ENCODE peak calls at places on chromosomes 12 and 14, in ten cellular contexts. Z, U, Y, D, S, X, I, N, G and Q are unnamed samples.

GRCh38 chr14:86999076-86999475 is 993.9 kb downstream of the GALC start:
- DNase-seq in I (no peak), U (no peak), D (no peak), G (no peak), S (no peak), Z (no peak), X (no peak), Y (no peak), N (no peak), Q (peak)

GRCh38 chr14:25508845-25509244 is 458.9 kb upstream of the STXBP6 start:
- DNase-seq in N (no peak), Y (no peak), Z (no peak), I (no peak), X (no peak), S (no peak), D (no peak), G (no peak), U (no peak), Q (no peak)

GRCh38 chr12:80268924-80269749 is 169.8 kb downstream of the OTOGL start:
- DNase-seq in S (peak), U (no peak), Y (no peak), X (peak), D (no peak), Z (no peak), I (no peak), G (peak), N (no peak), Q (peak)

GRCh38 chr12:120239776-120240494 is 25.6 kb downstream of the PXN start:
- DNase-seq in Y (no peak), X (no peak), I (no peak), U (no peak), S (no peak), D (no peak), Z (no peak), G (no peak), N (no peak), Q (no peak)

GRCh38 chr12:89370850-89371249 is 18.5 kb upstream of the DUSP6 start:
- DNase-seq in Y (no peak), N (no peak), D (no peak), S (peak), G (no peak), X (peak), I (no peak), U (no peak), Z (no peak), Q (peak)

GRCh38 chr14:32711103-32711680 is 227.5 kb upstream of the NPAS3 start:
- DNase-seq in Y (no peak), G (no peak), I (no peak), N (no peak), D (no peak), Z (peak), X (peak), S (peak), U (no peak), Q (no peak)

GRCh38 chr12:59600174-59600573 is 4.3 kb downstream of the SLC16A7 start:
- DNase-seq in N (no peak), U (no peak), S (no peak), X (peak), Y (no peak), G (no peak), Z (no peak), D (no peak), I (no peak), Q (no peak)

GRCh38 chr12:77299001-77299400 is 233.6 kb upstream of the E2F7 start:
- DNase-seq in U (no peak), G (no peak), X (no peak), D (no peak), Z (no peak), Y (no peak), I (no peak), N (no peak), S (peak), Q (peak)

GRCh38 chr12:88036368-88036965 is 7.3 kb upstream of the C12orf50 start:
- DNase-seq in S (peak), Y (no peak), I (no peak), Z (peak), G (no peak), D (no peak), U (no peak), N (no peak), X (peak), Q (no peak)

GRCh38 chr14:73463411-73463810 is 5.1 kb upstream of the NUMB start:
- DNase-seq in N (peak), I (no peak), X (peak), G (peak), Z (no peak), U (no peak), Y (peak), D (peak), S (peak), Q (peak)

GRCh38 chr12:56947633-56948535 is 9.5 kb downstream of the RDH16 start:
- DNase-seq in X (peak), S (peak), D (no peak), I (peak), G (no peak), U (no peak), Y (no peak), Z (peak), N (no peak), Q (no peak)

GRCh38 chr12:49547090-49547690 is 8.4 kb downstream of the KCNH3 start:
- DNase-seq in D (no peak), X (no peak), I (no peak), Z (no peak), G (no peak), U (no peak), S (no peak), N (no peak), Y (no peak), Q (no peak)

GRCh38 chr14:53011053-53011462 is 60.2 kb upstream of the FERMT2 start:
- DNase-seq in U (peak), Z (no peak), G (peak), X (peak), D (peak), S (peak), N (no peak), I (no peak), Y (peak), Q (peak)

GRCh38 chr12:6361834-6362233 is 13.5 kb downstream of the SCNN1A start:
- DNase-seq in X (peak), D (no peak), I (no peak), N (no peak), U (no peak), S (no peak), G (no peak), Z (no peak), Y (no peak), Q (no peak)

GRCh38 chr12:108833355-108833733 is 24.0 kb downstream of the SSH1 start:
- DNase-seq in Z (no peak), X (peak), G (peak), N (no peak), S (peak), D (peak), Y (no peak), U (no peak), I (no peak), Q (no peak)

GRCh38 chr12:46269429-46270241 is 792 bp upstream of the SLC38A1 start:
- DNase-seq in I (no peak), X (no peak), U (peak), S (peak), N (no peak), Y (no peak), Z (peak), G (no peak), D (no peak), Q (no peak)

GRCh38 chr14:66395300-66395699 is 90.9 kb upstream of the CCDC196 start:
- DNase-seq in U (no peak), D (no peak), I (no peak), Z (no peak), X (no peak), S (no peak), G (no peak), Y (no peak), N (no peak), Q (no peak)

GRCh38 chr12:3071107-3071506 is 6.1 kb upstream of the TSPAN9 start:
- DNase-seq in Z (no peak), D (no peak), I (no peak), X (no peak), N (no peak), U (no peak), Y (no peak), S (no peak), G (no peak), Q (no peak)

GRCh38 chr12:47860873-47861272 is 41.2 kb upstream of the HDAC7 start:
- DNase-seq in N (no peak), Z (no peak), D (no peak), Y (no peak), X (no peak), G (no peak), S (no peak), U (no peak), I (no peak), Q (no peak)

GRCh38 chr14:73467800-73468199 is 9.5 kb upstream of the NUMB start:
- DNase-seq in X (no peak), D (peak), Z (no peak), G (no peak), N (no peak), S (peak), Y (no peak), I (no peak), U (no peak), Q (no peak)

GRCh38 chr14:76919811-76920571 is 93.8 kb downstream of the LRRC74A start:
- DNase-seq in Y (peak), X (peak), G (no peak), S (peak), U (peak), D (no peak), N (no peak), Z (no peak), I (no peak), Q (peak)

GRCh38 chr14:52877628-52878027 is 73.2 kb downstream of the FERMT2 start:
- DNase-seq in I (no peak), S (peak), X (peak), D (no peak), G (no peak), Z (no peak), N (no peak), Y (no peak), U (no peak), Q (no peak)

GRCh38 chr12:126428769-126429168 is 1363.5 kb downstream of the AACS start:
- DNase-seq in Z (no peak), I (no peak), D (no peak), Y (no peak), N (no peak), S (no peak), G (no peak), U (no peak), X (no peak), Q (no peak)

GRCh38 chr12:90618606-90619005 is 336.4 kb downstream of the CCER1 start:
- DNase-seq in U (no peak), I (no peak), D (no peak), Z (no peak), G (no peak), Y (no peak), N (no peak), S (peak), X (peak), Q (no peak)

GRCh38 chr12:64995831-64996230 is 125.3 kb downstream of the WIF1 start:
- DNase-seq in S (peak), G (no peak), Y (no peak), U (no peak), X (no peak), N (no peak), Z (no peak), D (no peak), I (no peak), Q (no peak)

GRCh38 chr12:114901316-114901715 is 217.3 kb upstream of the TBX3 start:
- DNase-seq in N (no peak), U (no peak), X (no peak), D (no peak), G (no peak), I (no peak), S (no peak), Y (no peak), Z (no peak), Q (no peak)

GRCh38 chr14:52878946-52879345 is 71.9 kb downstream of the FERMT2 start:
- DNase-seq in S (no peak), U (no peak), X (no peak), Y (no peak), N (no peak), G (no peak), I (no peak), D (no peak), Z (no peak), Q (no peak)

GRCh38 chr14:31371651-31372050 is 48.7 kb downstream of the HEATR5A start:
- DNase-seq in X (no peak), G (no peak), U (no peak), Y (no peak), D (no peak), Z (no peak), S (peak), I (no peak), N (no peak), Q (no peak)

GRCh38 chr14:88233915-88234314 is 89.2 kb downstream of the KCNK10 start:
- DNase-seq in X (peak), D (no peak), Y (no peak), I (no peak), Z (peak), G (no peak), N (no peak), U (peak), S (peak), Q (peak)

GRCh38 chr12:21831671-21832357 is 57.3 kb upstream of the KCNJ8 start:
- DNase-seq in X (peak), G (no peak), S (peak), I (no peak), D (peak), Y (peak), N (no peak), U (peak), Z (no peak), Q (no peak)

GRCh38 chr14:101707285-101707842 is 54.1 kb upstream of the PPP2R5C start:
- DNase-seq in D (peak), Y (peak), I (no peak), N (no peak), G (peak), Z (peak), S (peak), X (peak), U (peak), Q (peak)

GRCh38 chr14:56117765-56118610 is at the start of gene PELI2:
- DNase-seq in X (peak), I (no peak), D (no peak), G (no peak), Z (peak), Y (peak), N (no peak), S (peak), U (peak), Q (no peak)

GRCh38 chr14:104284107-104284592 is 145.8 kb downstream of the KIF26A start:
- DNase-seq in D (no peak), Y (no peak), I (no peak), U (peak), N (no peak), Z (no peak), S (no peak), G (no peak), X (no peak), Q (no peak)

GRCh38 chr14:102929349-102930137 is 7.1 kb downstream of the AMN start:
- DNase-seq in S (no peak), G (no peak), X (no peak), I (no peak), D (no peak), N (no peak), U (no peak), Y (no peak), Z (no peak), Q (no peak)

GRCh38 chr12:66648336-66648735 is 30.5 kb downstream of the GRIP1 start:
- DNase-seq in G (no peak), S (peak), Z (no peak), U (no peak), Y (no peak), X (no peak), N (no peak), I (no peak), D (no peak), Q (no peak)

GRCh38 chr12:19234991-19235876 is 105.7 kb downstream of the PLEKHA5 start:
- DNase-seq in S (peak), X (peak), Y (no peak), D (no peak), N (no peak), U (no peak), I (no peak), Z (no peak), G (no peak), Q (no peak)

GRCh38 chr14:68158640-68159039 is 339.1 kb downstream of the RAD51B start:
- DNase-seq in N (no peak), S (no peak), G (no peak), U (no peak), D (no peak), X (no peak), Z (no peak), Y (no peak), I (no peak), Q (no peak)

GRCh38 chr14:68160779-68161546 is 341.4 kb downstream of the RAD51B start:
- DNase-seq in D (no peak), Z (no peak), U (no peak), Y (no peak), G (no peak), S (no peak), N (no peak), X (no peak), I (no peak), Q (no peak)

GRCh38 chr14:68157971-68158371 is 338.4 kb downstream of the RAD51B start:
- DNase-seq in N (no peak), Z (no peak), G (no peak), X (no peak), S (no peak), Y (no peak), U (no peak), D (no peak), I (no peak), Q (no peak)

GRCh38 chr14:68164723-68165122 is 345.1 kb downstream of the RAD51B start:
- DNase-seq in Z (no peak), S (no peak), N (no peak), Y (no peak), G (no peak), I (no peak), D (no peak), X (no peak), U (no peak), Q (no peak)

GRCh38 chr14:68160269-68160668 is 340.7 kb downstream of the RAD51B start:
- DNase-seq in Z (no peak), I (no peak), N (no peak), U (no peak), X (no peak), D (no peak), S (no peak), Y (no peak), G (no peak), Q (no peak)
- TF ChIP-seq CTCF in Z (no peak), I (no peak), N (no peak), U (no peak), X (no peak), D (no peak), S (no peak), Y (no peak), G (no peak), Q (no peak)

DNA sequence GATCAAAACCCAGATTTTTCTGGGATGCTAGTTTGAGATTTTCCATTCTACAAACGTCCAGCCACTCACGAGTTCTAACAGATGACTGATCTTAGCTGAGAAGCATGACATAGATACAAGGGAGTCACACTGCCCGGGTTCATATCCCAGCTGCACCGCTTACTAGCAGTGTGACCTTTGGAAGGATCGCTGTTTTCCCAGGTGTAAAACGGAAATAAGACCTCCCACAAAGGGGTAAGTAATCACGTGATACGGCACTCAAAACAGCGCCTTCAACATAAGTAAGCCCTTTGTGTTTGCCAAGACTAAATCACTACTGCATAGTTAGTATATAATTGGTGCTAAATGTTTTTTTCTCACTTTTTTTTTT is 624 bp upstream of the PWP1 start:
- DNase-seq in D (no peak), S (peak), N (no peak), Z (peak), I (no peak), G (no peak), Y (no peak), U (no peak), X (peak), Q (peak)
- H3K4me3 ChIP-seq in D (peak), S (peak), N (peak), Z (peak), I (peak), G (peak), Y (peak), U (peak), X (peak), Q (peak)

GRCh38 chr14:90447720-90448497 is 51.1 kb downstream of the CALM1 start:
- DNase-seq in U (no peak), I (no peak), Y (no peak), X (no peak), D (no peak), S (no peak), Z (peak), N (no peak), G (no peak), Q (no peak)
- TF ChIP-seq CTCF in U (no peak), I (no peak), Y (no peak), X (no peak), D (no peak), S (no peak), Z (peak), N (no peak), G (no peak), Q (no peak)

GRCh38 chr14:94998702-94999101 is 158.6 kb downstream of the DICER1 start:
- DNase-seq in U (no peak), S (no peak), Y (no peak), Z (no peak), G (no peak), D (no peak), X (peak), I (no peak), N (no peak), Q (no peak)
- H3K4me3 ChIP-seq in U (no peak), S (no peak), Y (no peak), Z (no peak), G (no peak), D (no peak), X (no peak), I (no peak), N (no peak), Q (no peak)

GRCh38 chr12:121443193-121443829 is 43.4 kb downstream of the RNF34 start:
- DNase-seq in I (no peak), Y (peak), S (peak), D (peak), U (peak), N (no peak), Z (peak), G (no peak), X (peak), Q (peak)

GRCh38 chr12:121439715-121440114 is 39.8 kb downstream of the RNF34 start:
- DNase-seq in D (no peak), S (no peak), U (no peak), X (no peak), Y (no peak), Z (no peak), N (no peak), G (no peak), I (no peak), Q (no peak)

GRCh38 chr12:121440768-121441167 is 40.9 kb downstream of the RNF34 start:
- DNase-seq in Y (no peak), S (no peak), I (no peak), X (no peak), N (no peak), U (no peak), D (no peak), Z (no peak), G (no peak), Q (no peak)

GRCh38 chr12:121442028-121442948 is 42.4 kb downstream of the RNF34 start:
- DNase-seq in I (no peak), G (no peak), D (no peak), X (no peak), S (no peak), N (no peak), Z (no peak), U (no peak), Y (no peak), Q (no peak)

DNA sequence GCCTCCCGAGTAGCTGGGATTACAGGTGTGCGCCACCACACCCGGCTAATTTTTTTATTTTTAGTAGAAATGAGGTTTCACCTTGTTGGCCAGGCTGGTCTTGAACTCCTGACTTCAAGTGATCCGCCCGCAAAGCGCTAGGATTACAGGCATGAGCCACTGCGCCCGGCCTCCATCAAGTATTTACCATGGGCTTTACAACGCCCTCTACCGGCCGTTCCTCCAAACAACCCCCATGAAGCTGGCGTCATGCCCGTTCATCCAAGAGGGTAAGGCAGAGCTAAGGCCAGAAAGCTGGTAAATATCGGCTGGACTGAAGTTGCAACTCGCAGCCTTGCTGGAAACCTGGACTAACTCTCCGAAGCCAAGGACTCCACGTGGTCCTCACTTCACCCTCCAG is 41.6 kb downstream of the RNF34 start:
- DNase-seq in I (no peak), U (no peak), Z (no peak), Y (no peak), G (no peak), N (no peak), X (no peak), S (no peak), D (no peak), Q (no peak)
- TF ChIP-seq CTCF in I (no peak), U (no peak), Z (no peak), Y (no peak), G (no peak), N (no peak), X (no peak), S (no peak), D (no peak), Q (no peak)

DNA sequence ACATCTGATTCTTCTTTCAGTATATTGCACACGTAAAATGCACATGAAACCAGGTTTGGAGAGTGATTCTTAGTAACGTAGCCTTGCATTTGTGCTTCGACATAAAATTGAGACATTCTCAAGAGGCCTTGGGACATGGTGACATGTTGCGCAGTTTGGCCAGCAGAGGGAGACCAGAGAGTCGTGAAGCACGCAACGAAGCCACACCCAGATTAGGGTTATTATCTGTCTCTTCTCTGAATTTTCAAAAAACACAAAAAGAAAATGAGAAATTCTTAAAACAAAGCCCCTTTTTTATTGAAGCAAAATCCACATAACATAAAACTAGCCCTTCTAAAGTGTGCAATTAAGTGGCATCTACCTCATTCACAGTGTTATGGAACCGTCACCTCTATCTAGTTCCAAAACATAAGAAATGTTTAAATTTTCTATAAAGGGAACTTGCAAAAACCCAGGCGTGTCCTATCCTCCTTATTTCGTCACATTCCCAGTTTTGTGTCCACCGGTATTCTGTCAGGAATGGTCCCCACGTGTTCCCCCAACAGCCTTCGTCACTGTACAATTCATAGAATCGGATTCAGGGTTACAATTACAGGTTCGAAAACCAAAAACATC is 108.8 kb upstream of the ATF7IP start:
- DNase-seq in Y (peak), X (peak), Z (peak), G (no peak), S (peak), U (peak), I (no peak), N (peak), D (peak), Q (peak)
- H3K4me3 ChIP-seq in Y (peak), X (no peak), Z (peak), G (no peak), S (no peak), U (no peak), I (no peak), N (peak), D (peak), Q (no peak)

GRCh38 chr14:81625343-81625742 is 91.7 kb upstream of the SEL1L start:
- DNase-seq in Z (peak), U (no peak), S (peak), N (no peak), Y (no peak), X (peak), G (no peak), D (no peak), I (no peak), Q (no peak)
- TF ChIP-seq CTCF in Z (peak), U (no peak), S (no peak), N (peak), Y (peak), X (no peak), G (no peak), D (peak), I (no peak), Q (no peak)